ENCODE peak calls at places on chromosomes 2 and 18, in six cellular contexts. Y is GM12878, I is HepG2, E is GM12891, H is K562, A is H1. R is an unnamed sample.

GRCh38 chr18:32669549-32670165 is 103.2 kb downstream of the KLHL14 start:
- DNase-seq in Y (no peak), I (peak), E (no peak), H (no peak), A (no peak), R (no peak)

GRCh38 chr18:36419913-36420531 is 122.5 kb downstream of the FHOD3 start:
- DNase-seq in Y (no peak), I (peak), E (no peak), H (no peak), A (no peak), R (no peak)

GRCh38 chr2:19786408-19787058 is 115.2 kb downstream of the TTC32 start:
- DNase-seq in Y (no peak), I (peak), E (no peak), H (peak), A (no peak), R (no peak)

GRCh38 chr2:11697103-11697871 is 27.3 kb upstream of the NTSR2 start:
- DNase-seq in Y (no peak), I (no peak), E (no peak), H (no peak), A (no peak), R (no peak)

GRCh38 chr2:54396107-54396506 is 60.0 kb upstream of the SPTBN1 start:
- DNase-seq in Y (no peak), I (no peak), E (no peak), H (no peak), A (no peak), R (no peak)

GRCh38 chr18:10306779-10307178 is 147.7 kb upstream of the APCDD1 start:
- DNase-seq in Y (no peak), I (no peak), E (no peak), H (no peak), A (no peak), R (no peak)

GRCh38 chr2:149732001-149732685 is 144.6 kb upstream of the MMADHC start:
- DNase-seq in Y (no peak), I (no peak), E (no peak), H (no peak), A (no peak), R (no peak)

GRCh38 chr2:159617651-159618050 is 1.3 kb upstream of the BAZ2B start:
- DNase-seq in Y (no peak), I (no peak), E (no peak), H (no peak), A (no peak), R (no peak)

GRCh38 chr2:176152350-176153181 is 1.2 kb downstream of the HOXD4 start:
- DNase-seq in Y (no peak), I (no peak), E (no peak), H (no peak), A (no peak), R (no peak)

GRCh38 chr2:47265751-47266231 is 110.7 kb upstream of the STPG4 start:
- DNase-seq in Y (no peak), I (no peak), E (no peak), H (no peak), A (no peak), R (no peak)

GRCh38 chr2:158740127-158740526 is 55.0 kb upstream of the DAPL1 start:
- DNase-seq in Y (no peak), I (no peak), E (no peak), H (no peak), A (no peak), R (no peak)

GRCh38 chr2:199460101-199460671 is 2.4 kb upstream of the SATB2 start:
- DNase-seq in Y (no peak), I (no peak), E (no peak), H (no peak), A (no peak), R (no peak)

GRCh38 chr2:171036532-171036931 is 107.5 kb downstream of the GORASP2 start:
- DNase-seq in Y (no peak), I (no peak), E (no peak), H (no peak), A (no peak), R (no peak)

GRCh38 chr18:45324489-45325111 is 290.7 kb upstream of the SLC14A2 start:
- DNase-seq in Y (no peak), I (no peak), E (no peak), H (no peak), A (peak), R (no peak)

DNA sequence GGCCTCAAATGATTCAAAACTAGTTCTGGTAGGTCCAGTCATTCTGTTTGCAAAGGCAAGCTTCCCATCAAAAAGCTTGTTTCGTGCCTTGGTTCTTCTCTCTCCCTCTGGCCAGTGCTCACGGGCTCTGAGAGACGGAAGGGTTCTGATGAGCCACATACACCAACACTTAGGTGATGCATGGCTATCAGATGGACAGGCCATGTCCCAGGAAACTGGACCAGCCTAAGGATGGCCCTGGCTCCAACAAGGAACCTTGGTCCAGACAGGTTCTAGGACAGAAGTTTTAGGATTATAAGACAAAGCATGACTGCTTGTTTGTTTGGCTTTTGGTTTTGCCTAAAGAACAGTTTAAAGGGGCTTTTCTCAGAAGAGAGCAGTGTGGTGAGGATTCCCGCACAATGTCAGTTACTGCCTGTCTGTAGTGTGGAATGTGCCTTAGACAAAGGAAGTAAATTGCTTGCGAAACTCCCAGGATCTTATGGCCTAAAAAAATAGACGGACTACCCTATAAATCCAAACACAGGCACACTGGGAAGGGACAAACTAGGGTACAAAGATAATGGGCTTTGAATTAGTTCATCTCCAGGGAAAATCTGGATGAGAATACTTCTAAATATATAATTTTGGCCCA is 10.3 kb downstream of the CYP1B1 start:
- DNase-seq in Y (no peak), I (no peak), E (no peak), H (no peak), A (no peak), R (no peak)
- TF ChIP-seq POLR2A in Y (no peak), I (no peak), E (peak), H (no peak), A (no peak), R (no peak)

DNA sequence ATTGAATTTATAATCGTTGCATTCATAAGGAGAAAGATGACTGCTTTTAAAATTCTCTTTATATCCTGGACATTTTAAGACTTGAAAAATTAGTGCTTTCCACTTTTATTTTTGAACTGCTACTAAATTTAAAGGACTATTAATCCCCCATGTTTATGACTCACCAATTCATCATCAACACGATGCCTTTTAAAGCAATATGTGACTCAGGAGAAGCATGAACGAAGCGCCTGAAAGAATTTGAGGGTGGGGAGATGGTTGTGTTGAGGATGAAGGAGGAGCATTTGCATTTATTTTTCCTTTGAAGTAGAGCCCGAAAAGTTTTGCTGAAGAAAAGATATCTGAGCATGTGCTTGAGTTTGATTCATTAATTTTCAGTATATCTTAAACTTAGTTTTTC is 192.2 kb upstream of the LRRTM1 start:
- DNase-seq in Y (no peak), I (no peak), E (no peak), H (no peak), A (no peak), R (no peak)
- TF ChIP-seq POLR2AphosphoS5 in Y (no peak), I (no peak), E (no peak), H (no peak), A (no peak), R (no peak)

GRCh38 chr2:73092146-73092783 is 20.5 kb downstream of the RAB11FIP5 start:
- DNase-seq in Y (no peak), I (peak), E (no peak), H (no peak), A (no peak), R (no peak)
- TF ChIP-seq TAF1 in Y (no peak), I (no peak), E (no peak), H (no peak), A (no peak), R (no peak)

GRCh38 chr2:65129276-65129612 is 662 bp downstream of the RAB1A start:
- DNase-seq in Y (no peak), I (no peak), E (no peak), H (no peak), A (no peak), R (no peak)

GRCh38 chr2:65129613-65130439 is at the start of gene RAB1A:
- DNase-seq in Y (peak), I (peak), E (peak), H (peak), A (peak), R (peak)

GRCh38 chr2:65128297-65129190 is 1.4 kb downstream of the RAB1A start:
- DNase-seq in Y (no peak), I (no peak), E (no peak), H (no peak), A (no peak), R (no peak)

GRCh38 chr2:65133626-65134025 is 3.7 kb upstream of the RAB1A start:
- DNase-seq in Y (no peak), I (no peak), E (no peak), H (no peak), A (no peak), R (no peak)

GRCh38 chr2:65130440-65131175 is 702 bp upstream of the RAB1A start:
- DNase-seq in Y (peak), I (no peak), E (peak), H (no peak), A (no peak), R (peak)
- TF ChIP-seq POLR2A in Y (peak), I (peak), E (no peak), H (no peak), A (peak), R (peak)

GRCh38 chr18:11994346-11994707 is 13.0 kb downstream of the IMPA2 start:
- DNase-seq in Y (no peak), I (peak), E (no peak), H (no peak), A (no peak), R (no peak)
- TF ChIP-seq POLR2AphosphoS5 in Y (no peak), I (no peak), E (no peak), H (no peak), A (no peak), R (no peak)

GRCh38 chr2:120563616-120564015 is 172.1 kb upstream of the GLI2 start:
- DNase-seq in Y (no peak), I (no peak), E (no peak), H (no peak), A (no peak), R (no peak)

GRCh38 chr2:120564213-120565094 is 171.2 kb upstream of the GLI2 start:
- DNase-seq in Y (no peak), I (peak), E (no peak), H (no peak), A (no peak), R (no peak)

GRCh38 chr2:120566331-120567035 is 169.2 kb upstream of the GLI2 start:
- DNase-seq in Y (no peak), I (no peak), E (no peak), H (no peak), A (no peak), R (no peak)

GRCh38 chr2:120565929-120566328 is 169.7 kb upstream of the GLI2 start:
- DNase-seq in Y (no peak), I (peak), E (no peak), H (no peak), A (no peak), R (no peak)

GRCh38 chr2:120565095-120565460 is 170.6 kb upstream of the GLI2 start:
- DNase-seq in Y (no peak), I (no peak), E (no peak), H (no peak), A (no peak), R (no peak)
- TF ChIP-seq TAF1 in Y (no peak), I (no peak), E (no peak), H (no peak), A (no peak), R (no peak)

DNA sequence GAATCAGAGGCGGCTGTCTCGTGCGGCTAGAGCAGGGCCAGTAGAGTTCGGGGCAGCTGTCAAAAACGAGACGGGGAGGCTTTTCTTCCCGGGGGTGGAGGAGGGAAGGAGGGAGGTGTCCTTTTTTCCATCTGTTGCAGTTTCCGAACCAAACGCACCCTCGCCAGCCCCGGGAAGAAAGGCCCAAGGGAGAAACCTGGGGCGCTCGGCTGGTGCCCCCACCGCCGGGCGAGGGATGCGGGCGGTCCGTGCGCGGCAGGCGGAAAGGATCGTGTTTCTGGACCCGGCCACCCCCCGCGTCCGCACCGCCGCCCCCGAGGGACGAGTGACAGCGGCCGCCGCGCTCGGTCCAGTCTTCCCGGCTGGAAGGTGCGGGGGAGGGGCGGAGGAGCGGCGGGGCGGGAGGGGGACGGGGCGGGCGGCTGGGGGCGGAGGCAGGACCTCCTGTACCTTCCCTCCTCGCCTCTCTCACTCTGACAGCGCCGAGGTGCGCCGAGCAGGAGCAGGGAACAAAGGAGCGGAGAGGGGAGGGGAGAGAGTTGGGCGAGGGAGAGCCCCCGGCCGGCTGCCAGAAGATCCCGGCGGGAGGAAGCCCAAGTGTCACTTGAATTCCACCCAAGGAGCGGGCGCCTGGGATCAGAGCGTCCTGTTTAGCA is at the start of gene TGIF1:
- DNase-seq in Y (no peak), I (peak), E (no peak), H (peak), A (no peak), R (no peak)
- TF ChIP-seq POLR2A in Y (no peak), I (peak), E (no peak), H (no peak), A (peak), R (no peak)

R was measured in GM12892.